ENCODE peak calls at places on chromosomes 6 and 20, in nine cellular contexts. R is activated CD8-positive, alpha-beta T cell treated with anti-CD3 and anti-CD28 coated beads for 36 hours; X is tibial nerve; Z is hepatocyte; E is endothelial cell of umbilical vein; M is lower lobe of right lung; K is astrocyte of the spinal cord; A is fibroblast of lung; P is ovary. J is an unnamed sample.

GRCh38 chr6:56399672-56400263 is 152.4 kb upstream of the COL21A1 start:
- DNase-seq in R (no peak), X (no peak), Z (peak; percentile 73), E (no peak), M (no peak), K (no peak), A (no peak), P (no peak), J (no peak)

GRCh38 chr20:25053207-25054132 is 4.5 kb downstream of the ACSS1 start:
- DNase-seq in R (no peak), X (peak; percentile 69), Z (no peak), E (peak; percentile 27), M (no peak), K (peak; percentile 35), A (peak; percentile 47), P (peak; percentile 67), J (no peak)

GRCh38 chr6:45713981-45714685 is 301.5 kb downstream of the CLIC5 start:
- DNase-seq in R (no peak), X (no peak), Z (no peak), E (no peak), M (no peak), K (no peak), A (no peak), P (no peak), J (no peak)

GRCh38 chr6:38554700-38555413 is 84.9 kb downstream of the BTBD9 start:
- DNase-seq in R (no peak), X (no peak), Z (no peak), E (no peak), M (no peak), K (peak; percentile 67), A (peak; percentile 66), P (no peak), J (peak; percentile 16)

GRCh38 chr6:107809966-107810365 is 14.1 kb downstream of the SCML4 start:
- DNase-seq in R (no peak), X (no peak), Z (no peak), E (no peak), M (no peak), K (no peak), A (no peak), P (no peak), J (no peak)

GRCh38 chr20:10783660-10784336 is 110.0 kb upstream of the JAG1 start:
- DNase-seq in R (no peak), X (no peak), Z (peak; percentile 47), E (peak; percentile 43), M (no peak), K (no peak), A (peak; percentile 29), P (no peak), J (no peak)

GRCh38 chr6:108541843-108542795 is 18.6 kb upstream of the FOXO3 start:
- DNase-seq in R (peak; percentile 79), X (peak; percentile 68), Z (peak; percentile 85), E (peak; percentile 83), M (peak; percentile 68), K (peak; percentile 85), A (peak; percentile 72), P (peak; percentile 68), J (peak; percentile 90)

GRCh38 chr6:18024876-18025275 is 37.4 kb upstream of the KIF13A start:
- DNase-seq in R (no peak), X (no peak), Z (no peak), E (no peak), M (no peak), K (no peak), A (no peak), P (no peak), J (no peak)

GRCh38 chr20:53859684-53860083 is 210.7 kb downstream of the BCAS1 start:
- DNase-seq in R (no peak), X (no peak), Z (no peak), E (no peak), M (peak; percentile 51), K (no peak), A (peak; percentile 23), P (no peak), J (no peak)

GRCh38 chr6:158850807-158851115 is 31.6 kb upstream of the EZR start:
- DNase-seq in R (no peak), X (no peak), Z (no peak), E (no peak), M (no peak), K (no peak), A (peak; percentile 24), P (no peak), J (no peak)

GRCh38 chr6:156781882-156782631 is 4.9 kb downstream of the ARID1B start:
- DNase-seq in R (no peak), X (no peak), Z (no peak), E (peak; percentile 54), M (no peak), K (peak; percentile 47), A (no peak), P (no peak), J (no peak)

GRCh38 chr6:5246141-5246869 is 14.4 kb downstream of the LYRM4 start:
- DNase-seq in R (no peak), X (no peak), Z (no peak), E (no peak), M (no peak), K (no peak), A (no peak), P (no peak), J (no peak)

GRCh38 chr20:49348563-49348962 is 70.7 kb upstream of the ZNFX1 start:
- DNase-seq in R (no peak), X (no peak), Z (no peak), E (no peak), M (no peak), K (no peak), A (no peak), P (no peak), J (no peak)

DNA sequence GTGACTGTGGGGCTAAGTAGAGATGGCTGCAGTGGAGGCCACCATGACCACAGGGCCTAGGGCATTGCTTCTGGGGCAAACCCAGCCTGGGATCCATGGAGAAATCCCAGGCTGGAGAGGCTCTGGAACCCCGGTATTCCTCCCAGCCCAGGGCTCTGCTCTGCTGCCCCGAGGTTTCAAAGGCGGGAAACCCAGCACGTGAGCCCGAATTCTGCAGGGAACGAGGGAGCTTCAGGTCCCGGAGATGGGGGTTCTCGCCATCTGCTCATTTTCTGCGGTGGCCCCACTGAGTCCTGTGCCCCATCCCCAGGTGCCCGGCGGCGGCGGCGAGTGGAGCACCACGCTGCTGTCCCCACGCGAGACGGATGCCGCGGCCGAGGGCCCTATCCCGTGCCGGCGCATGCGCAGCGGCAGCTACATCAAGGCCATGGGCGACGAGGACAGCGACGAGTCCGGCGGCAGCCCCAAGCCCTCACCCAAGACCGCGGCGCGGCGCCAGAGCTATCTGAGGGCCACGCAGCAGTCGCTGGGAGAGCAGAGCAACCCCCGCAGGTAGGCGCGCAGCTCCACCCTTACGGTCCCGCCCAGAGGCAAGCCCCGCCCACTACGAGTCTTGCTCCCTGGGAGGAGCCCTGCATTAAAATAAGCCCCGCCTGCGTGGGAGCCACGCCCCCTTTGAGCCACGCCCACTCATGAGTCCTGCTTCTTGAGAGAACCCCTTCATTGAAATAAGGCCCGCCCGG is 105.3 kb upstream of the MYL9 start:
- DNase-seq in R (peak; percentile 93), X (peak; percentile 38), Z (peak; percentile 76), E (peak; percentile 78), M (peak; percentile 90), K (peak; percentile 65), A (peak; percentile 44), P (peak; percentile 60), J (no peak)
- TF ChIP-seq CTCF in R (no peak), X (no peak), Z (no peak), E (no peak), M (no peak), K (no peak), A (no peak), P (no peak), J (no peak)

GRCh38 chr20:1924910-1925861 is 30.0 kb downstream of the SIRPA start:
- DNase-seq in R (no peak), X (no peak), Z (no peak), E (no peak), M (no peak), K (no peak), A (no peak), P (no peak), J (no peak)
- TF ChIP-seq CTCF in R (no peak), X (no peak), Z (no peak), E (no peak), M (no peak), K (no peak), A (no peak), P (no peak), J (no peak)

GRCh38 chr20:51376121-51376520 is 166.4 kb downstream of the NFATC2 start:
- DNase-seq in R (no peak), X (no peak), Z (no peak), E (no peak), M (no peak), K (no peak), A (no peak), P (no peak), J (no peak)

GRCh38 chr20:51377132-51377531 is 165.4 kb downstream of the NFATC2 start:
- DNase-seq in R (no peak), X (no peak), Z (no peak), E (no peak), M (no peak), K (no peak), A (no peak), P (no peak), J (no peak)

GRCh38 chr20:51379601-51380341 is 162.7 kb downstream of the NFATC2 start:
- DNase-seq in R (no peak), X (no peak), Z (no peak), E (no peak), M (no peak), K (no peak), A (no peak), P (no peak), J (no peak)

GRCh38 chr20:51380401-51381385 is 161.8 kb downstream of the NFATC2 start:
- DNase-seq in R (no peak), X (no peak), Z (no peak), E (no peak), M (no peak), K (no peak), A (no peak), P (no peak), J (no peak)

DNA sequence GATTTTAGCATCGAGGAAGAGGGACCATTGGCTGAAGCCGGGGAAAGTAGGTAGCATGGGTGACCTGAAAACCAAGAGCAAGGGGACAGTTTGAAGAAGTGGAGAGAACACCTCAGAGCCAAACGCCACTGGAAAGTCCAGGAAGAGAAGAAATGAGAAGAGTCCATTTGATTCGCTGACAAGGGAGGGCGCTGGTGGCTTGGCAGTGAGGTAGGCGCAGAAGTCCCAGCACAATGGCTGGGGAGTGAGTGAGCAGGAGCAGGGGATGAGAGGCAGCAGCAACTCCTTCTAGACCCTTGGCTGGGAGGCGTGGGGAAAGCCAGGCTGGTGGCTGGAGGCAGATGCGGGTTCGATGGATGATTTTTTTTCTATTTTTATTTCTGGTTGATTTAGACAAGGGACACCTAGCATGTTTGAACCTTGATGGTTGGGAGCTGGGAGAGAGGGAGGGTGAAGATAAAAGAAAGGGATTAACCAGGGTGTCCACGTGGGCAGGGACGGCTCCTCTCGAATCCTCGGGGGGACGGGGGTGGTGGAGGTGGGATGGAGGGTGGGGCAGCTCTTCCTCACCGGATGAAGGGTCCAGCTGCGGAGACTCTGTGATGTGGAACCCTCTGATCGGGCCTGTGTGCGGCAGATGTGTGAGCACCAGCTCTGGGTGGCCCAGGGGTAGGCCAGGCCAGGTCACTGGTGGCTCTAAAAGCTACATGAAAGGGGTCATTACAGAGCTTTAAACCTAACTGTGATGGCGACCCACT is 164.2 kb downstream of the NFATC2 start:
- DNase-seq in R (peak; percentile 30), X (no peak), Z (no peak), E (no peak), M (no peak), K (no peak), A (no peak), P (no peak), J (no peak)
- TF ChIP-seq CTCF in R (peak; percentile 25), X (no peak), Z (no peak), E (peak; percentile 21), M (no peak), K (peak; percentile 27), A (peak; percentile 7), P (no peak), J (no peak)

GRCh38 chr6:14711056-14711703 is 534.7 kb upstream of the JARID2 start:
- DNase-seq in R (peak; percentile 68), X (no peak), Z (peak; percentile 40), E (no peak), M (no peak), K (peak; percentile 78), A (peak; percentile 88), P (no peak), J (no peak)
- TF ChIP-seq CTCF in R (peak; percentile 58), X (peak; percentile 31), Z (peak; percentile 33), E (no peak), M (peak; percentile 50), K (peak; percentile 75), A (peak; percentile 65), P (no peak), J (peak; percentile 62)